ENCODE peak calls at places on chromosomes 13 and 19, in nine cellular contexts. One of them, this sample, is unnamed.

GRCh38 chr13:98105929-98106336 is 37.0 kb upstream of the FARP1 start:
- DNase-seq in IMR-90: peak
- DNase-seq in body of pancreas: no peak
- DNase-seq in H1: no peak
- DNase-seq in heart left ventricle: peak
- DNase-seq in A549: no peak
- DNase-seq in esophagus squamous epithelium: no peak
- DNase-seq in ovary: no peak
- DNase-seq in adrenal gland: no peak
- DNase-seq in this sample: no peak

GRCh38 chr19:43625918-43626579 is 6.6 kb upstream of the ZNF428 start:
- DNase-seq in A549: peak
- DNase-seq in IMR-90: no peak
- DNase-seq in H1: peak
- DNase-seq in heart left ventricle: no peak
- DNase-seq in esophagus squamous epithelium: no peak
- DNase-seq in body of pancreas: no peak
- DNase-seq in ovary: peak
- DNase-seq in adrenal gland: no peak
- DNase-seq in this sample: no peak

GRCh38 chr19:30297969-30298368 is 74.2 kb upstream of the ZNF536 start:
- DNase-seq in H1: no peak
- DNase-seq in A549: no peak
- DNase-seq in IMR-90: no peak
- DNase-seq in heart left ventricle: no peak
- DNase-seq in body of pancreas: no peak
- DNase-seq in adrenal gland: no peak
- DNase-seq in ovary: no peak
- DNase-seq in esophagus squamous epithelium: no peak
- DNase-seq in this sample: no peak

GRCh38 chr13:31848621-31849020 is 109.3 kb downstream of the RXFP2 start:
- DNase-seq in IMR-90: no peak
- DNase-seq in H1: no peak
- DNase-seq in esophagus squamous epithelium: no peak
- DNase-seq in adrenal gland: no peak
- DNase-seq in body of pancreas: no peak
- DNase-seq in A549: no peak
- DNase-seq in ovary: no peak
- DNase-seq in heart left ventricle: no peak
- DNase-seq in this sample: no peak

GRCh38 chr13:80235559-80236296 is 105.2 kb downstream of the SPRY2 start:
- DNase-seq in body of pancreas: no peak
- DNase-seq in A549: peak
- DNase-seq in IMR-90: no peak
- DNase-seq in ovary: no peak
- DNase-seq in esophagus squamous epithelium: no peak
- DNase-seq in heart left ventricle: no peak
- DNase-seq in H1: no peak
- DNase-seq in adrenal gland: no peak
- DNase-seq in this sample: peak

GRCh38 chr19:8240274-8241229 is 31.4 kb downstream of the CERS4 start:
- DNase-seq in body of pancreas: peak
- DNase-seq in adrenal gland: peak
- DNase-seq in IMR-90: peak
- DNase-seq in esophagus squamous epithelium: peak
- DNase-seq in H1: peak
- DNase-seq in A549: peak
- DNase-seq in ovary: peak
- DNase-seq in heart left ventricle: peak
- DNase-seq in this sample: peak

GRCh38 chr19:49451430-49452181 is at the start of gene PIH1D1:
- DNase-seq in body of pancreas: peak
- DNase-seq in heart left ventricle: peak
- DNase-seq in IMR-90: peak
- DNase-seq in H1: peak
- DNase-seq in adrenal gland: peak
- DNase-seq in ovary: peak
- DNase-seq in A549: peak
- DNase-seq in esophagus squamous epithelium: peak
- DNase-seq in this sample: peak

GRCh38 chr13:39961036-39961435 is 305.6 kb downstream of the COG6 start:
- DNase-seq in body of pancreas: no peak
- DNase-seq in esophagus squamous epithelium: no peak
- DNase-seq in H1: no peak
- DNase-seq in heart left ventricle: no peak
- DNase-seq in A549: no peak
- DNase-seq in ovary: no peak
- DNase-seq in IMR-90: no peak
- DNase-seq in adrenal gland: no peak
- DNase-seq in this sample: no peak

GRCh38 chr13:30696278-30697176 is 38.8 kb upstream of the ALOX5AP start:
- DNase-seq in ovary: no peak
- DNase-seq in heart left ventricle: peak
- DNase-seq in adrenal gland: peak
- DNase-seq in IMR-90: peak
- DNase-seq in A549: no peak
- DNase-seq in esophagus squamous epithelium: no peak
- DNase-seq in H1: no peak
- DNase-seq in body of pancreas: no peak
- DNase-seq in this sample: peak

GRCh38 chr19:3357731-3358391 is 8.5 kb upstream of the NFIC start:
- DNase-seq in adrenal gland: no peak
- DNase-seq in A549: no peak
- DNase-seq in ovary: peak
- DNase-seq in heart left ventricle: no peak
- DNase-seq in IMR-90: no peak
- DNase-seq in body of pancreas: no peak
- DNase-seq in H1: no peak
- DNase-seq in esophagus squamous epithelium: no peak
- DNase-seq in this sample: no peak

GRCh38 chr19:7366701-7367420 is 18.1 kb downstream of the ARHGEF18 start:
- DNase-seq in body of pancreas: no peak
- DNase-seq in H1: no peak
- DNase-seq in heart left ventricle: no peak
- DNase-seq in esophagus squamous epithelium: no peak
- DNase-seq in adrenal gland: no peak
- DNase-seq in A549: peak
- DNase-seq in IMR-90: peak
- DNase-seq in ovary: no peak
- DNase-seq in this sample: no peak

GRCh38 chr19:42386974-42387707 is 3.0 kb downstream of the CNFN start:
- DNase-seq in A549: peak
- DNase-seq in IMR-90: peak
- DNase-seq in ovary: no peak
- DNase-seq in adrenal gland: peak
- DNase-seq in H1: peak
- DNase-seq in heart left ventricle: peak
- DNase-seq in body of pancreas: peak
- DNase-seq in esophagus squamous epithelium: no peak
- DNase-seq in this sample: peak

GRCh38 chr13:32938907-32939306 is 77.3 kb upstream of the KL start:
- DNase-seq in IMR-90: peak
- DNase-seq in H1: no peak
- DNase-seq in esophagus squamous epithelium: no peak
- DNase-seq in A549: peak
- DNase-seq in ovary: no peak
- DNase-seq in heart left ventricle: no peak
- DNase-seq in body of pancreas: no peak
- DNase-seq in adrenal gland: no peak
- DNase-seq in this sample: no peak

GRCh38 chr13:102913924-102914628 is 68.2 kb downstream of the ERCC5 start:
- DNase-seq in IMR-90: peak
- DNase-seq in body of pancreas: no peak
- DNase-seq in heart left ventricle: no peak
- DNase-seq in ovary: no peak
- DNase-seq in esophagus squamous epithelium: no peak
- DNase-seq in adrenal gland: peak
- DNase-seq in A549: no peak
- DNase-seq in H1: no peak
- DNase-seq in this sample: peak

GRCh38 chr13:26518433-26519084 is 38.9 kb upstream of the WASF3 start:
- DNase-seq in body of pancreas: no peak
- DNase-seq in IMR-90: no peak
- DNase-seq in H1: peak
- DNase-seq in adrenal gland: no peak
- DNase-seq in heart left ventricle: no peak
- DNase-seq in A549: no peak
- DNase-seq in ovary: no peak
- DNase-seq in esophagus squamous epithelium: no peak
- DNase-seq in this sample: no peak
- H3K4me3 ChIP-seq in body of pancreas: no peak
- H3K4me3 ChIP-seq in IMR-90: no peak
- H3K4me3 ChIP-seq in H1: no peak
- H3K4me3 ChIP-seq in adrenal gland: no peak
- H3K4me3 ChIP-seq in heart left ventricle: no peak
- H3K4me3 ChIP-seq in A549: no peak
- H3K4me3 ChIP-seq in ovary: no peak
- H3K4me3 ChIP-seq in esophagus squamous epithelium: no peak
- H3K4me3 ChIP-seq in this sample: no peak

GRCh38 chr19:35740423-35741215 is 1.6 kb downstream of the IGFLR1 start:
- DNase-seq in adrenal gland: peak
- DNase-seq in H1: peak
- DNase-seq in A549: peak
- DNase-seq in IMR-90: peak
- DNase-seq in body of pancreas: peak
- DNase-seq in heart left ventricle: peak
- DNase-seq in esophagus squamous epithelium: peak
- DNase-seq in ovary: peak
- DNase-seq in this sample: peak
- TF ChIP-seq POLR2A in adrenal gland: peak
- TF ChIP-seq POLR2A in H1: no peak
- TF ChIP-seq POLR2A in A549: peak
- TF ChIP-seq POLR2A in IMR-90: no peak
- TF ChIP-seq POLR2A in body of pancreas: peak
- TF ChIP-seq POLR2A in heart left ventricle: peak
- TF ChIP-seq POLR2A in esophagus squamous epithelium: no peak
- TF ChIP-seq POLR2A in ovary: peak
- TF ChIP-seq POLR2A in this sample: peak

GRCh38 chr19:1782501-1782900 is 29.2 kb downstream of the ONECUT3 start:
- DNase-seq in A549: no peak
- DNase-seq in adrenal gland: no peak
- DNase-seq in H1: no peak
- DNase-seq in ovary: no peak
- DNase-seq in IMR-90: no peak
- DNase-seq in esophagus squamous epithelium: no peak
- DNase-seq in heart left ventricle: no peak
- DNase-seq in body of pancreas: no peak
- DNase-seq in this sample: no peak

GRCh38 chr19:1779604-1779973 is 26.3 kb downstream of the ONECUT3 start:
- DNase-seq in A549: no peak
- DNase-seq in adrenal gland: no peak
- DNase-seq in ovary: no peak
- DNase-seq in heart left ventricle: no peak
- DNase-seq in body of pancreas: no peak
- DNase-seq in H1: no peak
- DNase-seq in IMR-90: no peak
- DNase-seq in esophagus squamous epithelium: no peak
- DNase-seq in this sample: no peak

GRCh38 chr19:1783354-1783753 is 28.7 kb downstream of the ATP8B3 start:
- DNase-seq in IMR-90: no peak
- DNase-seq in esophagus squamous epithelium: no peak
- DNase-seq in body of pancreas: no peak
- DNase-seq in adrenal gland: no peak
- DNase-seq in A549: no peak
- DNase-seq in heart left ventricle: no peak
- DNase-seq in H1: no peak
- DNase-seq in ovary: no peak
- DNase-seq in this sample: no peak

GRCh38 chr19:1777149-1777548 is 23.8 kb downstream of the ONECUT3 start:
- DNase-seq in heart left ventricle: no peak
- DNase-seq in ovary: no peak
- DNase-seq in A549: no peak
- DNase-seq in body of pancreas: no peak
- DNase-seq in adrenal gland: no peak
- DNase-seq in esophagus squamous epithelium: no peak
- DNase-seq in IMR-90: no peak
- DNase-seq in H1: no peak
- DNase-seq in this sample: no peak

DNA sequence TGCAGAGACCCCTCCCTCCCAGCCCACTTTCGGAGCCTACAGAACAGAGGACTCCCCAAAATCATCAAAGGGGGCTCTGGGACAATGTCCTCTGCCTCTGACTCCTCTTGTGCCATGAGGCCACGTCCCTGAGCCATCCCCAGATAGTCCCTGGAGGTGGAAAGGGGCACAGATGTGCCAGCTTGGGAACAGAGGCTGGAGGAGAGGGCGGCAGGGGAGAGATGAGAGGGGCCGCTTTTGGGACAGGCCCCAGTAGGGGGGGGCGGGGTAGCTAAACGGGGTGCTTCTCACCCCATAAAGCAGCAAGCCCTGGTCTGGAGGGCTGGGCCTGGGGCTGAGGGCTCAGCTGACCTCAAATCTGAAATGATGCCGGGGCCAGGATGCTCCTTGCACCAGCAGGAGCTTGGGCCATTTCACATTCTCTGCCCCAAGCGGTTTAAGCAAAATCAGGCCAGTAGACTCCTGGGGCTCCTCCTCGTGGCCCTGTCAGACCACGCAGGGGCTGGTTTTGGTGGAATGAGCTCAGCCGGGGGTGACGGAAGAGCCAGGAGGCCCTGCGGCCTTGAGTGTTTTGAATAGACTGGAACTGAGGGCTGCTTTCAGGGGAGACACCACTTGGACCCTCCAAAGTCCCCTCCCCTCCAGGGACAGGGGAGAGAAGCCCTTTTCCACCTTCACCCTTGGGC is 27.1 kb downstream of the ONECUT3 start:
- DNase-seq in heart left ventricle: no peak
- DNase-seq in IMR-90: peak
- DNase-seq in A549: peak
- DNase-seq in ovary: no peak
- DNase-seq in esophagus squamous epithelium: no peak
- DNase-seq in body of pancreas: no peak
- DNase-seq in H1: no peak
- DNase-seq in adrenal gland: no peak
- DNase-seq in this sample: no peak
- TF ChIP-seq CTCF in heart left ventricle: no peak
- TF ChIP-seq CTCF in IMR-90: peak
- TF ChIP-seq CTCF in A549: no peak
- TF ChIP-seq CTCF in ovary: no peak
- TF ChIP-seq CTCF in esophagus squamous epithelium: no peak
- TF ChIP-seq CTCF in body of pancreas: no peak
- TF ChIP-seq CTCF in H1: peak
- TF ChIP-seq CTCF in adrenal gland: no peak
- TF ChIP-seq CTCF in this sample: no peak

DNA sequence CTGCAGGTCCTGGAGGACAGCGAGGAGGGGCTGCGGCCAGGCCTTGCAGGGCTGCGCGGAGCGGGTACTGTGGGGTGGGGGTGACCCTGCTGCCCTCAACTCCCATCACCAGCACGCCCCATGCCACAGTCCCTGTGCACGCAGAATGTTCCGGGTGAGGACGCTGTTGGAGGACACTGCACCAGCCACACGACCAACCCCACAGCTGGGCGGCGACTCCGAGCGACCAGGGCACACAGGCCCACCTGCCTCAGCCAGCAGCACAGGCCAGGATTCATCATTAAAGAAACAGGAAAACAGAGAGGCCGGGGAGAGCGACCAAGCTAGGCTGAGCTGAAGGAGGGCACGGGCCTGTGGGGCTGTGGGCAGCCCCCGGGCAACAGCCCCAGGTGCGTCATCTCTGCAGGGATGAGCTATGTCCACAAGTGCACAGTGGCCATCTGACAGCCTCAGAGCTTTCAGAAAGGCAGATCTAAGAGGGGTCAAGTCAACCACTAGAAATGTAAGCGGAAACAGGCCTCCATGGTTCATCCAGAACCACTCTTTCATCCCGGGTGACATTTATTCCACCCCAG is 1.6 kb downstream of the GAS6 start:
- DNase-seq in body of pancreas: peak
- DNase-seq in adrenal gland: no peak
- DNase-seq in A549: no peak
- DNase-seq in heart left ventricle: peak
- DNase-seq in H1: peak
- DNase-seq in ovary: peak
- DNase-seq in IMR-90: peak
- DNase-seq in esophagus squamous epithelium: no peak
- DNase-seq in this sample: no peak
- H3K4me3 ChIP-seq in body of pancreas: peak
- H3K4me3 ChIP-seq in adrenal gland: no peak
- H3K4me3 ChIP-seq in A549: no peak
- H3K4me3 ChIP-seq in heart left ventricle: peak
- H3K4me3 ChIP-seq in H1: peak
- H3K4me3 ChIP-seq in ovary: peak
- H3K4me3 ChIP-seq in IMR-90: peak
- H3K4me3 ChIP-seq in esophagus squamous epithelium: peak
- H3K4me3 ChIP-seq in this sample: peak